ENCODE peak calls at places on chromosomes 6 and 20, in ten cellular contexts. Q is CD8-positive, alpha-beta memory T cell; D is A549; V is MM.1S; T is fibroblast of lung; N is iPS DF 6.9; C is OCI-LY7; E is left ventricle myocardium inferior; Z is esophagus muscularis mucosa; F is ovary. A is an unnamed sample. For H3K9me3 and H3K4me1, the result is how much of the 10 kb centered on the place peaks cover.

GRCh38 chr6:27541212-27541931 is 68.5 kb upstream of the ZNF184 start:
- DNase-seq in V (no peak), T (peak), N (no peak), E (no peak), F (no peak), Q (no peak), C (no peak), Z (no peak), D (no peak), A (no peak)

GRCh38 chr6:158008894-158009891 is 27.5 kb downstream of the SYNJ2 start:
- DNase-seq in Z (no peak), D (no peak), C (no peak), F (peak), Q (peak), E (peak), N (no peak), V (no peak), T (peak), A (peak)

GRCh38 chr6:96060249-96060648 is 44.5 kb downstream of the FUT9 start:
- DNase-seq in V (no peak), Z (no peak), E (no peak), T (no peak), Q (no peak), C (no peak), D (no peak), F (no peak), N (no peak), A (no peak)

GRCh38 chr6:11392778-11393507 is 144.6 kb upstream of the TMEM170B start:
- DNase-seq in E (peak), N (no peak), Q (no peak), Z (no peak), D (peak), T (no peak), C (no peak), F (no peak), V (no peak), A (no peak)

GRCh38 chr6:156485145-156485544 is 292.0 kb upstream of the ARID1B start:
- DNase-seq in V (no peak), Q (no peak), D (no peak), Z (no peak), T (no peak), E (no peak), C (peak), F (no peak), N (no peak), A (no peak)

GRCh38 chr6:163122365-163122764 is 292.2 kb upstream of the QKI start:
- DNase-seq in V (no peak), Z (no peak), N (no peak), F (no peak), Q (no peak), T (no peak), D (no peak), E (no peak), C (no peak), A (no peak)

GRCh38 chr6:169844946-169845345 is 93.5 kb downstream of the ERMARD start:
- DNase-seq in N (no peak), C (no peak), Z (no peak), Q (no peak), E (no peak), V (no peak), T (no peak), D (no peak), F (no peak), A (no peak)

GRCh38 chr6:162952343-162952871 is 224.6 kb downstream of the PACRG start:
- DNase-seq in C (no peak), E (no peak), D (no peak), Q (no peak), N (no peak), Z (no peak), F (no peak), V (no peak), T (no peak), A (no peak)

GRCh38 chr20:59141818-59142581 is 21.6 kb upstream of the ZNF831 start:
- DNase-seq in N (no peak), E (no peak), D (no peak), T (no peak), F (no peak), Q (no peak), V (no peak), C (peak), Z (no peak), A (peak)

GRCh38 chr20:13510837-13511488 is 127.8 kb downstream of the TASP1 start:
- DNase-seq in T (peak), N (no peak), F (no peak), V (no peak), C (no peak), Q (no peak), D (no peak), E (no peak), Z (no peak), A (no peak)

GRCh38 chr20:63490416-63490815 is 8.5 kb downstream of the EEF1A2 start:
- DNase-seq in T (no peak), D (no peak), F (no peak), E (peak), V (no peak), N (no peak), Z (no peak), Q (no peak), C (no peak), A (no peak)

GRCh38 chr20:51910202-51911050 is 108.1 kb upstream of the SALL4 start:
- DNase-seq in F (no peak), N (no peak), Z (no peak), E (no peak), C (no peak), D (peak), Q (no peak), V (no peak), T (peak), A (no peak)

GRCh38 chr6:27873101-27874030 is 38.8 kb downstream of the OR2B2 start:
- DNase-seq in Q (peak), V (no peak), D (no peak), E (peak), Z (no peak), T (peak), C (peak), F (no peak), N (no peak), A (peak)

GRCh38 chr20:17594443-17594842 is 24.6 kb downstream of the DSTN start:
- DNase-seq in F (no peak), C (no peak), V (no peak), D (no peak), E (no peak), N (no peak), Z (no peak), T (peak), Q (no peak), A (no peak)

GRCh38 chr6:84582997-84583396 is 181.4 kb downstream of the TBX18 start:
- DNase-seq in T (peak), Q (no peak), V (no peak), N (no peak), Z (no peak), D (no peak), C (no peak), F (no peak), E (no peak), A (no peak)

GRCh38 chr20:57030611-57031600 is 235.5 kb downstream of the BMP7 start:
- DNase-seq in D (no peak), F (no peak), N (no peak), C (no peak), E (no peak), T (peak), V (no peak), Q (no peak), Z (no peak), A (peak)

GRCh38 chr20:58700121-58700780 is 7.7 kb downstream of the NPEPL1 start:
- DNase-seq in T (no peak), D (no peak), C (no peak), N (no peak), E (peak), F (peak), Z (no peak), Q (no peak), V (no peak), A (no peak)

GRCh38 chr6:16430661-16431089 is 192.3 kb downstream of the GMPR start:
- DNase-seq in E (no peak), D (no peak), V (no peak), Z (no peak), N (no peak), Q (no peak), T (peak), F (peak), C (no peak), A (no peak)

GRCh38 chr20:63161176-63161651 is 54.7 kb downstream of the YTHDF1 start:
- DNase-seq in T (no peak), C (no peak), D (no peak), Z (no peak), E (no peak), Q (no peak), N (no peak), V (no peak), F (no peak), A (no peak)

GRCh38 chr6:146990821-146991798 is 213.1 kb upstream of the STXBP5 start:
- DNase-seq in F (no peak), T (peak), Q (no peak), N (no peak), C (no peak), Z (no peak), V (no peak), D (peak), E (no peak), A (no peak)

DNA sequence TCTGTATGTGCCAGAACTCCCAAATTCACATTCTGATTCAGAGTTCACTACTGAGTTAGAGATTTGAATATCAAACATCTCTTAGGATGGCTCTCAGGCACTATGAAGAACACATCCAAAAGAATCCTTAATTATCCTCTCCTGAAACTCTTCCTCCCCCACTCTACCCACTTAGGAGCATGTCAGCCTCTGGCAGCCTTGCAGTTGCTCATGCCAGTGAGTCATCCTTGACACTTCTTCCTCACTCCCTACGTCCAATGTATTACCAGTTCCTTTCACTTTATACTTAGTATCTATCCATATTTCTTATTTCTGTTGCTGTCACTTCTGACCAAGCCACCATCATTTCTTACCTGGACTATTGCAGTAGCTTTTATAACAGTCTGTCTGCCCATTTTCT is 192.0 kb upstream of the IMPG1 start:
- DNase-seq in V (no peak), E (no peak), T (no peak), C (no peak), F (no peak), Q (no peak), Z (no peak), N (no peak), D (no peak), A (peak)
- H3K9me3 ChIP-seq in V (under half), E (under half), T (under half), C (under half), F (under half), Q (under half), Z (under half), N (under half), D (under half), A (under half)

GRCh38 chr6:148343383-148343782 is 745 bp downstream of the SASH1 start:
- DNase-seq in F (no peak), E (no peak), Z (no peak), V (no peak), T (peak), D (no peak), N (no peak), C (no peak), Q (no peak), A (no peak)

GRCh38 chr6:148345176-148345575 is 2.5 kb downstream of the SASH1 start:
- DNase-seq in V (no peak), T (no peak), F (no peak), C (no peak), Q (no peak), D (no peak), Z (no peak), N (no peak), E (no peak), A (no peak)

GRCh38 chr6:148343028-148343374 is 363 bp downstream of the SASH1 start:
- DNase-seq in Q (no peak), E (no peak), C (no peak), T (no peak), D (no peak), V (no peak), N (no peak), Z (no peak), F (no peak), A (no peak)

GRCh38 chr6:148347076-148348054 is 4.7 kb downstream of the SASH1 start:
- DNase-seq in Z (no peak), Q (no peak), F (no peak), N (no peak), D (no peak), V (no peak), C (no peak), E (no peak), T (no peak), A (no peak)

GRCh38 chr6:148345578-148345977 is 2.9 kb downstream of the SASH1 start:
- DNase-seq in E (no peak), N (no peak), C (no peak), Z (no peak), F (no peak), D (no peak), V (no peak), T (no peak), Q (no peak), A (no peak)
- H3K4me1 ChIP-seq in E (half or more), N (under half), C (under half), Z (under half), F (under half), D (under half), V (under half), T (under half), Q (under half), A (under half)

DNA sequence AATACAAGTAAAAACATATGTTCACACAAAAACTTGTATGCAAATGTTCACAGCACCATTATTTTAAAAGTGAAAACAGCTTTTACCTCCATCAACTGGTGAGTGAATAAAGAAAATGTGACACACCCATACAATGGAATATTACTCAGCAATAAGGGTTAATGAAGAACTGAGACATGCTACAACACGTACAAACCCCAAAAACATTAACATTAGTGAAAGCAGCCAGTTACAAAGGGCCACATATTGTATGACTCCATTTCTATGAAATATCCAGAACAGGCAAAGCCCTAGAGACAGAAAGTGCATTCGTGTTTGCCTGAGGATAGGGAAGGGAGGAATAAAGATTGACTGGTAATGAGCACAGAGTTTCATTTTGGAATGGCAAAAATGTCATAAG is 21.6 kb downstream of the EPM2A start:
- DNase-seq in F (no peak), C (no peak), D (no peak), E (no peak), T (no peak), N (no peak), Z (no peak), V (no peak), Q (no peak), A (no peak)
- H3K9me3 ChIP-seq in F (under half), C (under half), D (under half), E (under half), T (under half), N (under half), Z (under half), V (under half), Q (under half), A (under half)

GRCh38 chr6:32968770-32969684 is 633 bp downstream of the BRD2 start:
- DNase-seq in D (peak), T (peak), Z (peak), E (peak), C (peak), N (no peak), V (peak), Q (peak), F (peak), A (peak)

GRCh38 chr6:32965901-32966300 is 2.5 kb upstream of the BRD2 start:
- DNase-seq in T (no peak), V (no peak), D (no peak), Z (peak), Q (no peak), F (no peak), E (no peak), N (no peak), C (no peak), A (no peak)

GRCh38 chr6:32967151-32968091 is 973 bp upstream of the BRD2 start:
- DNase-seq in D (no peak), Q (peak), V (peak), C (peak), T (peak), Z (peak), F (no peak), N (no peak), E (no peak), A (peak)

GRCh38 chr6:32969685-32970412 is 1.5 kb downstream of the BRD2 start:
- DNase-seq in Z (peak), V (peak), C (peak), E (peak), Q (no peak), T (peak), N (no peak), D (peak), F (peak), A (peak)

DNA sequence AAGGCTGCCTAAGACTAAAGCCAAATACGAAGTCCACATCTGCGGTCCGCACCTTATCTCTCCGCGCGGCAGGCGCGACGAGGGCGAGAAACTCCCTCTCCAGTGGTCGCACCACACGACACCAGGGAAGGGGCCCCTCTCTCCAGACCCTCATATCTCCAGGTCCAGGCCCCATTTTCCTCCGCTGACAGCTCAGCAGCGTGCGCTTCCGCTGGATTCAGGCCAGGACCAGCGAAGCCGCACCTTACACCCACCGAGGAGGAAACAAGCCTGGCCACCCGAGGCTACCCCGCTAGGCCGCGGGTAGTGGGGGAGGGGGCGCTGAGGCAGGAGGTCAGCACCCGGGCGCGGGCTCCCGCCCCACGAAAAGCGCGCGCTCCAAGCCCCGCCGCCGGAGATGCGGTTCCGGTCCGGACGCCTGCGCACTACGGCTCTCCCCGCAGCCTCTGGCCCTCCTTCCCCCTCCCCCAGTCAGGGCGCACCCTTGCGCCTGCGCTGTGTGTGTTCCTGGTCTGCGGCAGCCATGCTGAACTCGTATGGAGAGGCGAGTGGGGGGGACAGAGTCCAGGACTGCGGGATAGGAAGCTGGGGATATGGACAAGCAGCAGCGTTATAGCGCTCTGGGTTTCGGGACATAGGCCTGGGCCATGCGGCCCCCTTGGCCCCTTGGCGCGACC is at the start of gene BRD2:
- DNase-seq in F (peak), E (peak), Z (peak), T (peak), V (peak), N (no peak), D (peak), C (peak), Q (peak), A (peak)
- H3K4me1 ChIP-seq in F (under half), E (half or more), Z (under half), T (under half), V (under half), N (under half), D (under half), C (under half), Q (under half), A (under half)

A was measured in SJCRH30.